ENCODE peak calls at places on chromosomes 4 and X, in seven cellular contexts. One of them, this sample, is unnamed.

GRCh38 chr4:35689866-35690265 is 554.4 kb downstream of the ARAP2 start:
- DNase-seq in HepG2: no peak
- DNase-seq in GM12878: no peak
- DNase-seq in K562: no peak
- DNase-seq in GM12891: no peak
- DNase-seq in SK-N-SH: no peak
- DNase-seq in H1: no peak
- DNase-seq in this sample: no peak

GRCh38 chrX:136047969-136048368 is 62.7 kb downstream of the SLC9A6 start:
- DNase-seq in K562: no peak
- DNase-seq in SK-N-SH: no peak
- DNase-seq in H1: no peak
- DNase-seq in GM12878: no peak
- DNase-seq in HepG2: no peak
- DNase-seq in GM12891: no peak
- DNase-seq in this sample: no peak

GRCh38 chr4:90246841-90247240 is 119.6 kb downstream of the CCSER1 start:
- DNase-seq in H1: no peak
- DNase-seq in K562: no peak
- DNase-seq in SK-N-SH: no peak
- DNase-seq in GM12891: no peak
- DNase-seq in HepG2: no peak
- DNase-seq in GM12878: no peak
- DNase-seq in this sample: no peak

GRCh38 chr4:154407483-154407882 is 84.1 kb downstream of the DCHS2 start:
- DNase-seq in SK-N-SH: no peak
- DNase-seq in H1: no peak
- DNase-seq in HepG2: no peak
- DNase-seq in GM12891: no peak
- DNase-seq in K562: no peak
- DNase-seq in GM12878: no peak
- DNase-seq in this sample: no peak

GRCh38 chrX:57951666-57952319 is 41.5 kb upstream of the ZXDA start:
- DNase-seq in HepG2: no peak
- DNase-seq in GM12878: no peak
- DNase-seq in K562: no peak
- DNase-seq in GM12891: no peak
- DNase-seq in H1: no peak
- DNase-seq in SK-N-SH: no peak
- DNase-seq in this sample: no peak

GRCh38 chr4:123807866-123808265 is 411.3 kb downstream of the SPRY1 start:
- DNase-seq in K562: no peak
- DNase-seq in SK-N-SH: no peak
- DNase-seq in HepG2: no peak
- DNase-seq in GM12891: no peak
- DNase-seq in H1: no peak
- DNase-seq in GM12878: no peak
- DNase-seq in this sample: no peak

GRCh38 chrX:34521563-34521962 is 135.5 kb downstream of the TMEM47 start:
- DNase-seq in HepG2: no peak
- DNase-seq in H1: no peak
- DNase-seq in SK-N-SH: no peak
- DNase-seq in GM12891: no peak
- DNase-seq in GM12878: no peak
- DNase-seq in K562: no peak
- DNase-seq in this sample: no peak

GRCh38 chrX:136260801-136261200 is 9.6 kb upstream of the MAP7D3 start:
- DNase-seq in SK-N-SH: no peak
- DNase-seq in H1: no peak
- DNase-seq in K562: no peak
- DNase-seq in HepG2: no peak
- DNase-seq in GM12891: no peak
- DNase-seq in GM12878: no peak
- DNase-seq in this sample: no peak

GRCh38 chr4:24607338-24607737 is 23.0 kb upstream of the DHX15 start:
- DNase-seq in K562: no peak
- DNase-seq in H1: no peak
- DNase-seq in HepG2: no peak
- DNase-seq in SK-N-SH: no peak
- DNase-seq in GM12891: no peak
- DNase-seq in GM12878: no peak
- DNase-seq in this sample: no peak

GRCh38 chrX:150763810-150764209 is 70.6 kb downstream of the MTMR1 start:
- DNase-seq in SK-N-SH: no peak
- DNase-seq in GM12891: no peak
- DNase-seq in K562: no peak
- DNase-seq in HepG2: no peak
- DNase-seq in GM12878: no peak
- DNase-seq in H1: no peak
- DNase-seq in this sample: no peak

GRCh38 chr4:23822181-23822580 is 67.7 kb downstream of the PPARGC1A start:
- DNase-seq in HepG2: no peak
- DNase-seq in H1: no peak
- DNase-seq in GM12878: no peak
- DNase-seq in K562: no peak
- DNase-seq in SK-N-SH: no peak
- DNase-seq in GM12891: no peak
- DNase-seq in this sample: no peak

GRCh38 chr4:59608466-59608865 is 1591.7 kb upstream of the ADGRL3 start:
- DNase-seq in HepG2: no peak
- DNase-seq in SK-N-SH: no peak
- DNase-seq in GM12878: no peak
- DNase-seq in H1: no peak
- DNase-seq in K562: no peak
- DNase-seq in GM12891: no peak
- DNase-seq in this sample: no peak

GRCh38 chr4:185576918-185577591 is 41.7 kb upstream of the PDLIM3 start:
- DNase-seq in GM12891: no peak
- DNase-seq in GM12878: no peak
- DNase-seq in SK-N-SH: peak
- DNase-seq in K562: no peak
- DNase-seq in H1: no peak
- DNase-seq in HepG2: no peak
- DNase-seq in this sample: no peak

GRCh38 chr4:185577592-185577940 is 42.3 kb upstream of the PDLIM3 start:
- DNase-seq in SK-N-SH: no peak
- DNase-seq in GM12891: no peak
- DNase-seq in H1: no peak
- DNase-seq in HepG2: no peak
- DNase-seq in GM12878: no peak
- DNase-seq in K562: no peak
- DNase-seq in this sample: no peak

GRCh38 chr4:185570727-185571126 is 35.4 kb upstream of the PDLIM3 start:
- DNase-seq in GM12878: no peak
- DNase-seq in H1: no peak
- DNase-seq in GM12891: no peak
- DNase-seq in K562: no peak
- DNase-seq in SK-N-SH: peak
- DNase-seq in HepG2: no peak
- DNase-seq in this sample: no peak

GRCh38 chr4:185576314-185576713 is 41.0 kb upstream of the PDLIM3 start:
- DNase-seq in H1: no peak
- DNase-seq in K562: no peak
- DNase-seq in GM12891: no peak
- DNase-seq in GM12878: no peak
- DNase-seq in HepG2: no peak
- DNase-seq in SK-N-SH: no peak
- DNase-seq in this sample: no peak

GRCh38 chr4:185573651-185574199 is 38.4 kb upstream of the PDLIM3 start:
- DNase-seq in H1: no peak
- DNase-seq in SK-N-SH: peak
- DNase-seq in K562: peak
- DNase-seq in GM12878: no peak
- DNase-seq in HepG2: peak
- DNase-seq in GM12891: no peak
- DNase-seq in this sample: no peak
- TF ChIP-seq TAF1 in H1: no peak
- TF ChIP-seq TAF1 in SK-N-SH: no peak
- TF ChIP-seq TAF1 in K562: peak
- TF ChIP-seq TAF1 in GM12878: no peak
- TF ChIP-seq TAF1 in HepG2: no peak
- TF ChIP-seq TAF1 in GM12891: no peak
- TF ChIP-seq TAF1 in this sample: no peak

GRCh38 chrX:47579537-47579936 is 2.7 kb upstream of the TIMP1 start:
- DNase-seq in GM12891: no peak
- DNase-seq in H1: no peak
- DNase-seq in GM12878: no peak
- DNase-seq in SK-N-SH: no peak
- DNase-seq in HepG2: no peak
- DNase-seq in K562: peak
- DNase-seq in this sample: no peak
- TF ChIP-seq TAF1 in GM12891: no peak
- TF ChIP-seq TAF1 in H1: no peak
- TF ChIP-seq TAF1 in GM12878: no peak
- TF ChIP-seq TAF1 in SK-N-SH: no peak
- TF ChIP-seq TAF1 in HepG2: no peak
- TF ChIP-seq TAF1 in K562: no peak
- TF ChIP-seq TAF1 in this sample: no peak

GRCh38 chr4:158750379-158750778 is 18.4 kb upstream of the FNIP2 start:
- DNase-seq in SK-N-SH: no peak
- DNase-seq in GM12878: no peak
- DNase-seq in GM12891: no peak
- DNase-seq in K562: no peak
- DNase-seq in HepG2: no peak
- DNase-seq in H1: no peak
- DNase-seq in this sample: no peak
- TF ChIP-seq TAF1 in SK-N-SH: no peak
- TF ChIP-seq TAF1 in GM12878: no peak
- TF ChIP-seq TAF1 in GM12891: no peak
- TF ChIP-seq TAF1 in K562: no peak
- TF ChIP-seq TAF1 in HepG2: no peak
- TF ChIP-seq TAF1 in H1: no peak
- TF ChIP-seq TAF1 in this sample: no peak

GRCh38 chrX:40104649-40105015 is 6.9 kb upstream of the BCOR start:
- DNase-seq in H1: no peak
- DNase-seq in HepG2: no peak
- DNase-seq in SK-N-SH: peak
- DNase-seq in GM12891: no peak
- DNase-seq in K562: peak
- DNase-seq in GM12878: no peak
- DNase-seq in this sample: peak
- TF ChIP-seq TAF1 in H1: no peak
- TF ChIP-seq TAF1 in HepG2: no peak
- TF ChIP-seq TAF1 in SK-N-SH: no peak
- TF ChIP-seq TAF1 in GM12891: no peak
- TF ChIP-seq TAF1 in K562: peak
- TF ChIP-seq TAF1 in GM12878: no peak
- TF ChIP-seq TAF1 in this sample: no peak

DNA sequence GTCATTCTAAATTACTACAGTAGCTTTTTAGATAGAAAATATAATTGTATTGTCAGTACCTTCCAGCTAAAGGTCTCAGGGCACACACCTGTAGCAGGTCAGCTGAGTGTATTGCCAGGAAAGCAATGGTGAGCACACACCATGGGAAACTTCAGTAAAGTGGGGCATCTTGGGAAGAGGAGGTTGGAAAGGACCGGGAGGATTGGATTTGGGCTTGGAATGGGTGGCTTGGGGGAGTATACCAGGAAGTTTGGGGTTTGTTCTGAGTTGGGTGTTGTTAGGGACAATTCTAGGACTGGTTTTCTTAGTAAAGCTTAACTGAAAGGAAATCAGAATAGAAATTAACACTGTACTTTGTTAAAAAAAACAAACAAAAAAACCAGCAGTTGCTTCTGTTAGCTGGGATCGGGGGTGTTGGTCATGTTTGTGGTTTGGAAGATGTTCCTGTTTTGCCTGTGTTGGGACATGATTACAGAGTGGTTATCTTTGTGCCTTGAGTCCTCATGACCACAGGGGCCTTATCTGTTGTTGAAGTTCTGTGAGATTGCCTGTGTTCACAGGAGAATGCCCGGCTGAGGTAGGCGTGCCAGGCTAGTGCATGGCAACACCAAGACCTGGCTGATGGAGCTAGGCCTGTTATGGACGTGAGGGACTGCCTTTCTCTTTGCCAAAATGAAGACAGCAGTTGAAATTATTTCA is 35.1 kb downstream of the PRIMPOL start:
- DNase-seq in K562: peak
- DNase-seq in GM12891: no peak
- DNase-seq in SK-N-SH: no peak
- DNase-seq in HepG2: no peak
- DNase-seq in GM12878: no peak
- DNase-seq in H1: no peak
- DNase-seq in this sample: no peak
- TF ChIP-seq TAF1 in K562: peak
- TF ChIP-seq TAF1 in GM12891: no peak
- TF ChIP-seq TAF1 in SK-N-SH: no peak
- TF ChIP-seq TAF1 in HepG2: no peak
- TF ChIP-seq TAF1 in GM12878: no peak
- TF ChIP-seq TAF1 in H1: no peak
- TF ChIP-seq TAF1 in this sample: no peak

GRCh38 chr4:41129936-41130440 is 84.4 kb downstream of the APBB2 start:
- DNase-seq in SK-N-SH: no peak
- DNase-seq in K562: no peak
- DNase-seq in H1: no peak
- DNase-seq in HepG2: no peak
- DNase-seq in GM12878: no peak
- DNase-seq in GM12891: no peak
- DNase-seq in this sample: no peak
- TF ChIP-seq TAF1 in SK-N-SH: no peak
- TF ChIP-seq TAF1 in K562: no peak
- TF ChIP-seq TAF1 in H1: no peak
- TF ChIP-seq TAF1 in HepG2: no peak
- TF ChIP-seq TAF1 in GM12878: no peak
- TF ChIP-seq TAF1 in GM12891: no peak
- TF ChIP-seq TAF1 in this sample: no peak

GRCh38 chr4:122453384-122454000 is 3.0 kb downstream of the IL2 start:
- DNase-seq in K562: no peak
- DNase-seq in HepG2: no peak
- DNase-seq in GM12891: no peak
- DNase-seq in H1: no peak
- DNase-seq in GM12878: no peak
- DNase-seq in SK-N-SH: no peak
- DNase-seq in this sample: no peak

GRCh38 chr4:122456228-122457106 is at the start of gene IL2:
- DNase-seq in GM12878: no peak
- DNase-seq in K562: no peak
- DNase-seq in H1: no peak
- DNase-seq in HepG2: no peak
- DNase-seq in SK-N-SH: no peak
- DNase-seq in GM12891: no peak
- DNase-seq in this sample: no peak

DNA sequence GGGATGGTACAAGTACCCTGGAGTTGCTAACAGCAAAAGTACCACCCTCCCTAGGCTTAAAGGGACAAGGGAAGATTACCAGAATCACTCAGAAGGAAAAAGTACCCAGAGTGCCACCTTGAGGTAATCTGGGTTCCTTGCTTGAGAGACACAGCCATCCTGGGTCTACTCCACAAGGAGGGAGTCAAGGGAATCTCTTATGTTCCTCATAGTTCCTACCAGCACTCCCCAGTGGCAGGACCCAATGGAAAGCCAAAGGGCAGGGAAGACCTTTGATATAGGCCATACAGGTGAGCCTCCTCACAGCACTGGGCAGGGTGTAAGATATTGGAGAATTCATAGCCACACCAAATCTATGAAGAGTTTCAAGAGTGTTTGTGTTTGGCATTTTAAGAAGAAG is 5.7 kb downstream of the IL2 start:
- DNase-seq in H1: peak
- DNase-seq in GM12878: no peak
- DNase-seq in HepG2: peak
- DNase-seq in K562: peak
- DNase-seq in SK-N-SH: no peak
- DNase-seq in GM12891: no peak
- DNase-seq in this sample: no peak
- TF ChIP-seq TAF1 in H1: no peak
- TF ChIP-seq TAF1 in GM12878: no peak
- TF ChIP-seq TAF1 in HepG2: no peak
- TF ChIP-seq TAF1 in K562: no peak
- TF ChIP-seq TAF1 in SK-N-SH: no peak
- TF ChIP-seq TAF1 in GM12891: no peak
- TF ChIP-seq TAF1 in this sample: no peak

This sample was measured in GM12892.